ENCODE peak calls at places on chromosomes 13 and 19, in ten cellular contexts. One of them, this sample, is unnamed.

GRCh38 chr19:54164369-54165068 is 5.0 kb upstream of the LENG1 start:
- DNase-seq in endodermal cell: peak
- DNase-seq in central memory CD4-positive, alpha-beta T cell: peak
- DNase-seq in right atrium auricular region: peak
- DNase-seq in stimulated activated CD8-positive, alpha-beta memory T cell treated with anti-CD3 and anti-CD28 coated beads, Interleukin-15, amount 100 ng/mL, for 24 hours: peak
- DNase-seq in substantia nigra: peak
- DNase-seq in effector CD4-positive, alpha-beta T cell: peak
- DNase-seq in AG04450: no peak
- DNase-seq in lower leg skin: peak
- DNase-seq in tibial nerve: peak
- DNase-seq in this sample: no peak

GRCh38 chr13:30685987-30686386 is 49.4 kb upstream of the ALOX5AP start:
- DNase-seq in endodermal cell: no peak
- DNase-seq in central memory CD4-positive, alpha-beta T cell: no peak
- DNase-seq in right atrium auricular region: no peak
- DNase-seq in stimulated activated CD8-positive, alpha-beta memory T cell treated with anti-CD3 and anti-CD28 coated beads, Interleukin-15, amount 100 ng/mL, for 24 hours: no peak
- DNase-seq in substantia nigra: no peak
- DNase-seq in effector CD4-positive, alpha-beta T cell: no peak
- DNase-seq in AG04450: no peak
- DNase-seq in lower leg skin: no peak
- DNase-seq in tibial nerve: no peak
- DNase-seq in this sample: no peak

GRCh38 chr19:3034845-3035541 is 5.9 kb upstream of the TLE2 start:
- DNase-seq in endodermal cell: no peak
- DNase-seq in central memory CD4-positive, alpha-beta T cell: peak
- DNase-seq in right atrium auricular region: no peak
- DNase-seq in stimulated activated CD8-positive, alpha-beta memory T cell treated with anti-CD3 and anti-CD28 coated beads, Interleukin-15, amount 100 ng/mL, for 24 hours: peak
- DNase-seq in substantia nigra: no peak
- DNase-seq in effector CD4-positive, alpha-beta T cell: no peak
- DNase-seq in AG04450: no peak
- DNase-seq in lower leg skin: no peak
- DNase-seq in tibial nerve: peak
- DNase-seq in this sample: no peak

GRCh38 chr19:36009220-36009619 is 607 bp upstream of the SYNE4 start:
- DNase-seq in endodermal cell: peak
- DNase-seq in central memory CD4-positive, alpha-beta T cell: peak
- DNase-seq in right atrium auricular region: peak
- DNase-seq in stimulated activated CD8-positive, alpha-beta memory T cell treated with anti-CD3 and anti-CD28 coated beads, Interleukin-15, amount 100 ng/mL, for 24 hours: no peak
- DNase-seq in substantia nigra: peak
- DNase-seq in effector CD4-positive, alpha-beta T cell: no peak
- DNase-seq in AG04450: peak
- DNase-seq in lower leg skin: peak
- DNase-seq in tibial nerve: peak
- DNase-seq in this sample: no peak

GRCh38 chr19:7540761-7541480 is 5.4 kb downstream of the PNPLA6 start:
- DNase-seq in endodermal cell: peak
- DNase-seq in central memory CD4-positive, alpha-beta T cell: no peak
- DNase-seq in right atrium auricular region: no peak
- DNase-seq in stimulated activated CD8-positive, alpha-beta memory T cell treated with anti-CD3 and anti-CD28 coated beads, Interleukin-15, amount 100 ng/mL, for 24 hours: no peak
- DNase-seq in substantia nigra: no peak
- DNase-seq in effector CD4-positive, alpha-beta T cell: no peak
- DNase-seq in AG04450: no peak
- DNase-seq in lower leg skin: no peak
- DNase-seq in tibial nerve: no peak
- DNase-seq in this sample: no peak

GRCh38 chr19:47790398-47790814 is 11.9 kb downstream of the SELENOW start:
- DNase-seq in endodermal cell: peak
- DNase-seq in central memory CD4-positive, alpha-beta T cell: peak
- DNase-seq in right atrium auricular region: peak
- DNase-seq in stimulated activated CD8-positive, alpha-beta memory T cell treated with anti-CD3 and anti-CD28 coated beads, Interleukin-15, amount 100 ng/mL, for 24 hours: peak
- DNase-seq in substantia nigra: peak
- DNase-seq in effector CD4-positive, alpha-beta T cell: peak
- DNase-seq in AG04450: no peak
- DNase-seq in lower leg skin: peak
- DNase-seq in tibial nerve: peak
- DNase-seq in this sample: no peak

GRCh38 chr19:45342911-45343310 is 2.4 kb downstream of the KLC3 start:
- DNase-seq in endodermal cell: no peak
- DNase-seq in central memory CD4-positive, alpha-beta T cell: no peak
- DNase-seq in right atrium auricular region: no peak
- DNase-seq in stimulated activated CD8-positive, alpha-beta memory T cell treated with anti-CD3 and anti-CD28 coated beads, Interleukin-15, amount 100 ng/mL, for 24 hours: no peak
- DNase-seq in substantia nigra: no peak
- DNase-seq in effector CD4-positive, alpha-beta T cell: no peak
- DNase-seq in AG04450: no peak
- DNase-seq in lower leg skin: no peak
- DNase-seq in tibial nerve: no peak
- DNase-seq in this sample: no peak

GRCh38 chr19:8334458-8335342 is 8.4 kb downstream of the KANK3 start:
- DNase-seq in endodermal cell: peak
- DNase-seq in central memory CD4-positive, alpha-beta T cell: no peak
- DNase-seq in right atrium auricular region: no peak
- DNase-seq in stimulated activated CD8-positive, alpha-beta memory T cell treated with anti-CD3 and anti-CD28 coated beads, Interleukin-15, amount 100 ng/mL, for 24 hours: no peak
- DNase-seq in substantia nigra: no peak
- DNase-seq in effector CD4-positive, alpha-beta T cell: no peak
- DNase-seq in AG04450: no peak
- DNase-seq in lower leg skin: no peak
- DNase-seq in tibial nerve: no peak
- DNase-seq in this sample: no peak

GRCh38 chr19:23071087-23071511 is 45.7 kb upstream of the ZNF730 start:
- DNase-seq in endodermal cell: no peak
- DNase-seq in central memory CD4-positive, alpha-beta T cell: no peak
- DNase-seq in right atrium auricular region: peak
- DNase-seq in stimulated activated CD8-positive, alpha-beta memory T cell treated with anti-CD3 and anti-CD28 coated beads, Interleukin-15, amount 100 ng/mL, for 24 hours: no peak
- DNase-seq in substantia nigra: no peak
- DNase-seq in effector CD4-positive, alpha-beta T cell: no peak
- DNase-seq in AG04450: no peak
- DNase-seq in lower leg skin: no peak
- DNase-seq in tibial nerve: no peak
- DNase-seq in this sample: no peak

GRCh38 chr13:110471833-110472162 is 89.7 kb downstream of the RAB20 start:
- DNase-seq in endodermal cell: no peak
- DNase-seq in central memory CD4-positive, alpha-beta T cell: no peak
- DNase-seq in right atrium auricular region: peak
- DNase-seq in stimulated activated CD8-positive, alpha-beta memory T cell treated with anti-CD3 and anti-CD28 coated beads, Interleukin-15, amount 100 ng/mL, for 24 hours: no peak
- DNase-seq in substantia nigra: peak
- DNase-seq in effector CD4-positive, alpha-beta T cell: no peak
- DNase-seq in AG04450: no peak
- DNase-seq in lower leg skin: no peak
- DNase-seq in tibial nerve: peak
- DNase-seq in this sample: no peak

GRCh38 chr13:104483631-104484030 is 1417.4 kb upstream of the SLC10A2 start:
- DNase-seq in endodermal cell: no peak
- DNase-seq in central memory CD4-positive, alpha-beta T cell: no peak
- DNase-seq in right atrium auricular region: no peak
- DNase-seq in stimulated activated CD8-positive, alpha-beta memory T cell treated with anti-CD3 and anti-CD28 coated beads, Interleukin-15, amount 100 ng/mL, for 24 hours: no peak
- DNase-seq in substantia nigra: no peak
- DNase-seq in effector CD4-positive, alpha-beta T cell: no peak
- DNase-seq in AG04450: no peak
- DNase-seq in lower leg skin: no peak
- DNase-seq in tibial nerve: no peak
- DNase-seq in this sample: no peak

GRCh38 chr13:36088001-36088400 is 43.2 kb downstream of the DCLK1 start:
- DNase-seq in endodermal cell: no peak
- DNase-seq in central memory CD4-positive, alpha-beta T cell: no peak
- DNase-seq in right atrium auricular region: no peak
- DNase-seq in stimulated activated CD8-positive, alpha-beta memory T cell treated with anti-CD3 and anti-CD28 coated beads, Interleukin-15, amount 100 ng/mL, for 24 hours: no peak
- DNase-seq in substantia nigra: no peak
- DNase-seq in effector CD4-positive, alpha-beta T cell: no peak
- DNase-seq in AG04450: no peak
- DNase-seq in lower leg skin: no peak
- DNase-seq in tibial nerve: no peak
- DNase-seq in this sample: no peak

GRCh38 chr13:20528451-20528850 is 2.8 kb upstream of the CRYL1 start:
- DNase-seq in endodermal cell: no peak
- DNase-seq in central memory CD4-positive, alpha-beta T cell: no peak
- DNase-seq in right atrium auricular region: no peak
- DNase-seq in stimulated activated CD8-positive, alpha-beta memory T cell treated with anti-CD3 and anti-CD28 coated beads, Interleukin-15, amount 100 ng/mL, for 24 hours: no peak
- DNase-seq in substantia nigra: no peak
- DNase-seq in effector CD4-positive, alpha-beta T cell: no peak
- DNase-seq in AG04450: no peak
- DNase-seq in lower leg skin: no peak
- DNase-seq in tibial nerve: no peak
- DNase-seq in this sample: no peak

GRCh38 chr13:27304611-27305010 is 34.0 kb downstream of the RASL11A start:
- DNase-seq in endodermal cell: no peak
- DNase-seq in central memory CD4-positive, alpha-beta T cell: no peak
- DNase-seq in right atrium auricular region: no peak
- DNase-seq in stimulated activated CD8-positive, alpha-beta memory T cell treated with anti-CD3 and anti-CD28 coated beads, Interleukin-15, amount 100 ng/mL, for 24 hours: no peak
- DNase-seq in substantia nigra: no peak
- DNase-seq in effector CD4-positive, alpha-beta T cell: no peak
- DNase-seq in AG04450: no peak
- DNase-seq in lower leg skin: peak
- DNase-seq in tibial nerve: no peak
- DNase-seq in this sample: no peak

GRCh38 chr19:6047741-6048231 is 62.5 kb downstream of the RFX2 start:
- DNase-seq in endodermal cell: peak
- DNase-seq in central memory CD4-positive, alpha-beta T cell: no peak
- DNase-seq in right atrium auricular region: peak
- DNase-seq in stimulated activated CD8-positive, alpha-beta memory T cell treated with anti-CD3 and anti-CD28 coated beads, Interleukin-15, amount 100 ng/mL, for 24 hours: no peak
- DNase-seq in substantia nigra: no peak
- DNase-seq in effector CD4-positive, alpha-beta T cell: no peak
- DNase-seq in AG04450: no peak
- DNase-seq in lower leg skin: peak
- DNase-seq in tibial nerve: no peak
- DNase-seq in this sample: no peak

GRCh38 chr19:43229315-43229714 is 23.9 kb upstream of the PSG4 start:
- DNase-seq in endodermal cell: no peak
- DNase-seq in central memory CD4-positive, alpha-beta T cell: no peak
- DNase-seq in right atrium auricular region: no peak
- DNase-seq in stimulated activated CD8-positive, alpha-beta memory T cell treated with anti-CD3 and anti-CD28 coated beads, Interleukin-15, amount 100 ng/mL, for 24 hours: no peak
- DNase-seq in substantia nigra: no peak
- DNase-seq in effector CD4-positive, alpha-beta T cell: no peak
- DNase-seq in AG04450: no peak
- DNase-seq in lower leg skin: no peak
- DNase-seq in tibial nerve: no peak
- DNase-seq in this sample: no peak

GRCh38 chr19:39599116-39599515 is 3.2 kb upstream of the LGALS13 start:
- DNase-seq in endodermal cell: peak
- DNase-seq in central memory CD4-positive, alpha-beta T cell: no peak
- DNase-seq in right atrium auricular region: no peak
- DNase-seq in stimulated activated CD8-positive, alpha-beta memory T cell treated with anti-CD3 and anti-CD28 coated beads, Interleukin-15, amount 100 ng/mL, for 24 hours: no peak
- DNase-seq in substantia nigra: no peak
- DNase-seq in effector CD4-positive, alpha-beta T cell: no peak
- DNase-seq in AG04450: no peak
- DNase-seq in lower leg skin: no peak
- DNase-seq in tibial nerve: no peak
- DNase-seq in this sample: no peak

GRCh38 chr13:50107205-50107604 is 92.0 kb downstream of the KCNRG start:
- DNase-seq in endodermal cell: no peak
- DNase-seq in central memory CD4-positive, alpha-beta T cell: no peak
- DNase-seq in right atrium auricular region: no peak
- DNase-seq in stimulated activated CD8-positive, alpha-beta memory T cell treated with anti-CD3 and anti-CD28 coated beads, Interleukin-15, amount 100 ng/mL, for 24 hours: no peak
- DNase-seq in substantia nigra: no peak
- DNase-seq in effector CD4-positive, alpha-beta T cell: no peak
- DNase-seq in AG04450: no peak
- DNase-seq in lower leg skin: no peak
- DNase-seq in tibial nerve: no peak
- DNase-seq in this sample: no peak

GRCh38 chr13:110421696-110422395 is 114.8 kb downstream of the COL4A2 start:
- DNase-seq in endodermal cell: no peak
- DNase-seq in central memory CD4-positive, alpha-beta T cell: peak
- DNase-seq in right atrium auricular region: no peak
- DNase-seq in stimulated activated CD8-positive, alpha-beta memory T cell treated with anti-CD3 and anti-CD28 coated beads, Interleukin-15, amount 100 ng/mL, for 24 hours: no peak
- DNase-seq in substantia nigra: no peak
- DNase-seq in effector CD4-positive, alpha-beta T cell: no peak
- DNase-seq in AG04450: peak
- DNase-seq in lower leg skin: no peak
- DNase-seq in tibial nerve: no peak
- DNase-seq in this sample: no peak